ENCODE peak calls at places on chromosomes 7 and 10, in eight cellular contexts. J is choroid plexus epithelial cell; H is stimulated activated CD4-positive, alpha-beta T cell treated with anti-CD3 and anti-CD28 coated beads, TNF-alpha, amount 100 ng/mL, for 24 hours; O is Kasumi-1; G is activated naive CD4-positive, alpha-beta T cell treated with anti-CD3 and anti-CD28 coated beads for 36 hours; C is DMS153; R is astrocyte of the hippocampus; N is adrenal gland. A is an unnamed sample.

GRCh38 chr10:18290651-18291313 is 150.6 kb downstream of the CACNB2 start:
- DNase-seq in H (no peak), N (no peak), C (peak), O (no peak), G (no peak), R (no peak), J (no peak), A (peak)

GRCh38 chr10:72171175-72171630 is 44.6 kb upstream of the ANAPC16 start:
- DNase-seq in J (peak), C (no peak), G (no peak), N (peak), H (no peak), R (peak), O (no peak), A (no peak)

GRCh38 chr10:70880077-70880534 is 8.3 kb downstream of the PCBD1 start:
- DNase-seq in R (peak), H (peak), J (peak), G (peak), C (peak), O (peak), N (peak), A (peak)

GRCh38 chr7:111363099-111363498 is 199.2 kb downstream of the IMMP2L start:
- DNase-seq in R (peak), H (no peak), O (no peak), J (peak), G (no peak), C (no peak), N (no peak), A (no peak)

GRCh38 chr10:22228167-22228938 is 10.5 kb upstream of the EBLN1 start:
- DNase-seq in C (no peak), R (no peak), H (no peak), O (no peak), N (no peak), J (no peak), G (no peak), A (no peak)

GRCh38 chr7:77461842-77462241 is 45.7 kb upstream of the GSAP start:
- DNase-seq in R (no peak), O (no peak), G (no peak), C (no peak), H (no peak), J (no peak), N (no peak), A (no peak)

GRCh38 chr7:51067757-51068156 is 248.9 kb downstream of the COBL start:
- DNase-seq in N (peak), O (peak), R (peak), G (peak), C (peak), H (no peak), J (peak), A (peak)

GRCh38 chr10:73889014-73889413 is 14.7 kb upstream of the CAMK2G start:
- DNase-seq in O (peak), J (peak), H (no peak), C (peak), N (peak), G (peak), R (peak), A (no peak)